ENCODE peak calls at places on chromosomes 3 and 15, in nine cellular contexts. K is H1, P is heart right ventricle, A is hepatocyte, D is body of pancreas, B is breast epithelium, Y is colonic mucosa, O is adrenal gland, N is stomach. X is an unnamed sample. For H3K4me1, the result is how much of the 10 kb centered on the place peaks cover.

GRCh38 chr3:144343777-144344176 is 372.2 kb downstream of the DIPK2A start:
- DNase-seq in A (no peak), P (no peak), B (no peak), Y (no peak), O (no peak), K (no peak), N (no peak), D (no peak), X (no peak)

GRCh38 chr3:114154321-114154821 is 24.5 kb downstream of the DRD3 start:
- DNase-seq in B (no peak), P (no peak), A (no peak), Y (no peak), K (peak), O (no peak), N (no peak), D (no peak), X (no peak)

GRCh38 chr3:172135766-172136729 is 96.7 kb downstream of the FNDC3B start:
- DNase-seq in Y (no peak), P (no peak), A (no peak), B (no peak), K (no peak), N (no peak), D (no peak), O (no peak), X (no peak)

GRCh38 chr3:51974277-51974962 is 444 bp upstream of the ABHD14A start:
- DNase-seq in O (peak), Y (peak), A (peak), B (peak), P (no peak), K (no peak), N (no peak), D (no peak), X (peak)

GRCh38 chr3:49300595-49300994 is 23.6 kb upstream of the C3orf62 start:
- DNase-seq in K (no peak), O (no peak), P (no peak), Y (no peak), A (no peak), N (no peak), D (no peak), B (no peak), X (no peak)

GRCh38 chr3:114221881-114222264 is 15.5 kb downstream of the ZNF80 start:
- DNase-seq in O (no peak), K (no peak), D (no peak), B (no peak), Y (no peak), N (no peak), P (no peak), A (no peak), X (no peak)

GRCh38 chr3:72665701-72666443 is 182.4 kb downstream of the SHQ1 start:
- DNase-seq in O (peak), N (peak), Y (peak), K (no peak), B (no peak), P (peak), A (no peak), D (peak), X (no peak)

GRCh38 chr15:33009026-33009425 is 185.5 kb downstream of the FMN1 start:
- DNase-seq in A (no peak), P (no peak), Y (no peak), B (no peak), N (no peak), K (no peak), O (no peak), D (no peak), X (no peak)

GRCh38 chr3:141050576-141050912 is 603 bp upstream of the SPSB4 start:
- DNase-seq in D (no peak), P (no peak), B (no peak), K (no peak), Y (no peak), N (no peak), O (no peak), A (no peak), X (no peak)

GRCh38 chr3:17643691-17644090 is 98.7 kb downstream of the TBC1D5 start:
- DNase-seq in O (no peak), D (no peak), P (no peak), N (no peak), K (no peak), B (no peak), Y (no peak), A (no peak), X (no peak)

GRCh38 chr15:81001180-81002003 is 669 bp downstream of the TLNRD1 start:
- DNase-seq in K (no peak), Y (peak), N (peak), P (peak), A (peak), B (peak), D (peak), O (peak), X (peak)

GRCh38 chr3:142735462-142735861 is 11.6 kb downstream of the TRPC1 start:
- DNase-seq in K (no peak), B (no peak), D (no peak), A (no peak), N (no peak), O (no peak), P (no peak), Y (no peak), X (no peak)
- TF ChIP-seq CTCF in K (no peak), B (no peak), D (no peak), A (no peak), N (no peak), O (no peak), P (no peak), Y (no peak), X (no peak)

GRCh38 chr3:14455571-14456317 is 53.3 kb downstream of the SLC6A6 start:
- DNase-seq in A (no peak), Y (no peak), O (no peak), N (peak), K (no peak), P (no peak), D (peak), B (peak), X (no peak)

GRCh38 chr3:14453841-14454630 is 51.6 kb downstream of the SLC6A6 start:
- DNase-seq in K (no peak), Y (no peak), D (no peak), P (no peak), O (no peak), B (no peak), N (peak), A (no peak), X (peak)

GRCh38 chr3:14453368-14453710 is 50.9 kb downstream of the SLC6A6 start:
- DNase-seq in N (no peak), D (no peak), O (no peak), P (no peak), Y (no peak), B (no peak), K (no peak), A (no peak), X (no peak)

GRCh38 chr3:14452676-14453367 is 50.4 kb downstream of the SLC6A6 start:
- DNase-seq in D (peak), Y (peak), A (peak), K (no peak), B (peak), N (peak), P (peak), O (peak), X (no peak)

DNA sequence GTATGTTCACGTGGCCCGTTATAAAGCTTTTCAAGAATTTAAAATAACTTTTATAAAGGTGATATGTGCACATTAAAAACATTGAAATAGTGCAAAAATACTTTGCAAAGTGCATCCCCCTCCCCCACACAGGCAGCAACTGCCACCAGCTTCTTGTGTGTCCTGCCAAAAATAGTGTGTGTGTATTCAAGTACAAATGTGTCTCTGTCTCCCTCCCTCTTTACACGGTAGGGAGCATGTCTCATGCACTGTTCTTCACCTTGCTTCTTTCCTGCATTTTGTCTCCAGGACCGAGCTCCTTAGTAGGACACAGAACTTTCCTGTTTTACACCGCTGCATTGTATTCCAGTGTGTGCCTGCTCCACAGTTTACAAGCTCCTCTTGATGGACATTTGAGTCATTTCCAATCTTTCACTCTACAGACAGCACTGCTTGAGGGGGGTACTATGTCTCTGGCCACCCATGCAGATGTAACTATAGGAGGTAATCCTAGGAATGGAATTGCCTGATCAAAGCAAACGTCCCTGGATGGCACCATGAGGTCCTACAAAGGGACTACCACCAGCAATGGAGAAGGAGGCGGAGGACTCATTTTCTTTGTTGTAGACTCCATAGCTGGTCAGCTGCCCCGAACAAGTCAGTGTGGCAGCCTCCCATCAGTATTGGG is 52.4 kb downstream of the SLC6A6 start:
- DNase-seq in A (no peak), O (no peak), P (no peak), D (no peak), N (no peak), Y (no peak), K (no peak), B (no peak), X (no peak)
- H3K4me1 ChIP-seq in A (under half), O (under half), P (under half), D (half or more), N (half or more), Y (under half), K (under half), B (under half), X (under half)

GRCh38 chr15:60183366-60183765 is 179.3 kb downstream of the FOXB1 start:
- DNase-seq in O (no peak), P (no peak), K (no peak), B (no peak), N (no peak), Y (no peak), D (no peak), A (no peak), X (no peak)

GRCh38 chr15:60184579-60184978 is 180.5 kb downstream of the FOXB1 start:
- DNase-seq in K (no peak), P (no peak), N (no peak), Y (no peak), B (no peak), A (peak), O (peak), D (no peak), X (no peak)

GRCh38 chr15:60179786-60180391 is 175.8 kb downstream of the FOXB1 start:
- DNase-seq in D (peak), P (no peak), A (peak), N (no peak), Y (peak), O (peak), B (no peak), K (no peak), X (no peak)
- TF ChIP-seq CTCF in D (peak), P (peak), A (peak), N (no peak), Y (peak), O (peak), B (peak), K (peak), X (peak)

DNA sequence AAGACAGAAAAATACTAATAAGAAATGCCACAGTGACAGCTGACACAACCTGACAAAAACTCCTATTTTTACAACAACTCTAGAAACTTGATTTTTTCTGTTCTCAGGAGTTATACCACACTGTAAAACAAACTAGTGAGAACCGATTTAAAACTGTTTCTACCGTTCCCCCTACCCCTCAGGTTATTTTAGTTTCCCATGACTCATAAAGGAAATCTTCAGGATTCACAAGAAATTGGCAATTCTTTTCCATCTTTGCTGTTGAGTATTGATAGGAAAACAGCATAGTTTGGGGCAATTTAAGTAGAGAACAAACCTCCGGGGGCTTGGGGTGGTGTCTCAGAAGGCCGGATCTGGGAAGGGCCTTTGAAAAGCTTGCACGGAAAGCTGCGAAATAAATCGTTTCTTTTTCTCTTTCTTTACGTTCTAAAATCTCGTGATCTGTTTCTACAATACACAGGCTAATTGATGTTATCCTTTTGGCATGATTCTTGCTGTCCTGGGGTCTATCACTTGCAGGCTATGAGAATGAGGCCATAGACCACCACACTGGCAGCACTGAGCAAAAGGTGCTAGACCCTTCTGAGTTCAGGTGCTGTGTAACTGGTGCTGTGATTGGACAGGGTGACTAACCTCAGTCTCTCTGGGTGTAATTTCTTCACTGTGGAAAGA is 89.3 kb downstream of the LPP start:
- DNase-seq in N (no peak), A (no peak), B (no peak), Y (no peak), P (no peak), O (no peak), K (no peak), D (no peak), X (no peak)
- H3K4me1 ChIP-seq in N (under half), A (under half), B (under half), Y (under half), P (under half), O (under half), K (under half), D (under half), X (under half)

DNA sequence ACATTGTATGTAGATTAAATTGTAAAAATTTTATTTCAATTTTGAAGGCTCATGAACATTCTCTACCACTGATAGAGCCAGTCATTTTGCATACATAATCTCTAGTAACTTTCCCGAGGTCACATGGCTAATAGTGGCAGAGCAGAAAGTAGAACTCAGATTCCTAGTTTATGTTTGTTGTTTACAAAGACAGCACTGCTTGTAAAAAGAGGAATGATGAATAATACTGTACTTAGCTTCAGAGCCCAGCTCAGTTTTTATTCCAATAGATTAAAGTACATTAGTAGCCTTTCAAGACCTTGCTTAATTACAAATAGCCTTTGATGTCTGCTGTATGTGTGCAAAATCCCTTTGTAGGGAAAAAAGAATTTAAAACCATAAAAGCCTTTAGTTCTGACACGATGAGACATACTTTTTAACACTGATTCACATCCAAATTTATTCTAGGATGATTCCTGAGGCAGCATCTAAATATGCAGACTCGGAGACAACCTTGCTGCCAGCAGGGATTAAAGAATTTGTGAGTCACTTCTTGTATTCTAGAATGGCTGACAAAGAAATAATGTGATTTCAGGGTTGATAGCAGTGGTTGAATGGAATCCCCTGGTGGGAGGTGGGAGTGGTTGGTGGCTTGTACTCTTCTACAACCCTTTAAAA is 324.2 kb upstream of the TGFBR2 start:
- DNase-seq in N (no peak), P (no peak), O (no peak), Y (no peak), K (peak), B (no peak), D (no peak), A (no peak), X (no peak)
- TF ChIP-seq CTCF in N (no peak), P (no peak), O (no peak), Y (no peak), K (no peak), B (no peak), D (no peak), A (no peak), X (no peak)

DNA sequence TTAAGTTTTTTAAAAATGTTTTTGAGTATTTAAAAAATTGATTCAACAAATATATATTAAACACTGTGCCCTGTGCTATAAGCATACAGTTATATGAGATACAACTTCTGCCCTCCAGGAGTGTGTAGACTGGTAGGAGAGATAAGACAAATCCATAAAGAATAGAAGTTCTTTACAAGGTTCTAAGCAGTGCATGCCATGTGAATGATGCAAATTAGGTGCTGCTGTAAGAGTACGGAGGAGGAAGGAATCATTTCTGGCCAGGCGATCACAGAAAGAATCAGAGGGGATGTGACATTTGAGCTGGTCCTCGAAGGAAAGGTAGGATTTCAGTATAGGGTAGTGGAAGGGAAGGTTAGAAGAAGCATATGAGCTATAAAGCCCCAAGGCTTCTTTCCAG is 14.0 kb downstream of the MAPKBP1 start:
- DNase-seq in O (no peak), D (no peak), B (no peak), P (no peak), K (no peak), N (no peak), Y (no peak), A (no peak), X (no peak)
- H3K4me1 ChIP-seq in O (under half), D (under half), B (under half), P (under half), K (under half), N (under half), Y (under half), A (under half), X (under half)

GRCh38 chr3:182259579-182259978 is 533.7 kb upstream of the ATP11B start:
- DNase-seq in P (no peak), N (peak), Y (no peak), A (no peak), O (no peak), B (no peak), D (no peak), K (no peak), X (no peak)

GRCh38 chr3:182261084-182261483 is 532.2 kb upstream of the ATP11B start:
- DNase-seq in Y (no peak), O (no peak), A (no peak), D (no peak), K (no peak), P (no peak), N (no peak), B (no peak), X (no peak)

GRCh38 chr3:182257361-182257760 is 535.9 kb upstream of the ATP11B start:
- DNase-seq in Y (no peak), D (no peak), O (no peak), A (no peak), K (no peak), N (no peak), B (no peak), P (no peak), X (no peak)

GRCh38 chr3:182255095-182255600 is 538.2 kb upstream of the ATP11B start:
- DNase-seq in P (no peak), B (no peak), D (no peak), O (no peak), K (no peak), A (no peak), N (no peak), Y (no peak), X (no peak)

DNA sequence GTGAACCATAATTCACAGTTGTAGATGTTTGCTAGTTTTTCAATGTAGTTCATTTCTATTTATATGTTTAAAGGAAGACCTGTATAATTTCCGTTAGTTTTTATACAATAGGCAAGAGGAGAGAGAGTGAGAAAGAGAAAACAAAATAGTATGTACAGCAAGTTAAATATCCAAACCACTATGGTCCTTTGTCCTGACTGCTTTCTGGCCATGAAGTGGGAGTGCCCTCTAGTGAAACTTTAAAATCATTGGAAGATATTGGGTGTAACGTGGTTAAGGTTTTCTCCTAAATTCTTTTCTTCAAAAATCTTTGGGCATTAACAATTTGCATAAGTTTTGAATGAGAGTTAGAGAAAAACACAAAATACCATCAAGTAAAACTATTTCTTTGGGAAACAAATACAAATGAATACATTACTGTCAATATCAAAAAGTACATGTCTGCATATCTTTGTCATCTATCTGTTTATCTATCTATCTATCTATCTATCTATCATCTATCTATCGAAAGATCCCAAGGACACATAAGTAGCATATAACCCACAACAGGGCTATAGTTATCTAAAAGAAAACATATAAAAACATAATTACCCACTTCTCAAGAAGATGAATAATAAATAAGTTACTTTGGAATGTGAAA is 534.6 kb upstream of the ATP11B start:
- DNase-seq in K (no peak), P (no peak), B (no peak), N (no peak), Y (no peak), A (peak), O (no peak), D (no peak), X (no peak)
- TF ChIP-seq CTCF in K (peak), P (peak), B (no peak), N (no peak), Y (peak), A (peak), O (peak), D (peak), X (peak)

DNA sequence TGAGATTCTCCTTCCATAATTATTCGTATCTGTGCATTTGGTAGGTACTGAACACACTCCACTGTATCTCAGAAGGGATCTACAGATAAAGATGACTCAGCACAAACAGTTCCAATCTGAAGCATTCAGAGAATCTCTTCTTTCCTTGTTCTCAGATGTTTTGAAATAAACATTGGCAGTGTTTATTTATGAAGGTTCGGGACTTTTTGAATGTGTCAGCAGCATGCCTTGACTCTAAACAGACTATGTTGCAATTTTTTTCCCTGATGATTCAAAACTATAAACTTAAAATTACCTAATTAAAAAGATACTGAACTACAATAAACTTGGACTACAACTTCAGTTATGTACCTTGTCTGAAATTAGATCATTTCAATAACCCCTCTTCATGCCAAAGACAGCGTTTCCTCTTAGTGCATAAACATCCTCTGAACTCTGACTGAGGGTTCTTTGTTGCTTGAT is 612.9 kb upstream of the TBL1XR1 start:
- DNase-seq in N (no peak), B (no peak), Y (no peak), D (no peak), O (no peak), A (peak), K (no peak), P (no peak), X (no peak)
- H3K4me1 ChIP-seq in N (under half), B (under half), Y (under half), D (under half), O (under half), A (under half), K (under half), P (under half), X (under half)

GRCh38 chr3:125075738-125076137 is 19.9 kb upstream of the HEG1 start:
- DNase-seq in P (no peak), B (no peak), N (no peak), Y (no peak), O (no peak), K (no peak), D (no peak), A (no peak), X (no peak)
- TF ChIP-seq CTCF in P (no peak), B (no peak), N (no peak), Y (no peak), O (no peak), K (no peak), D (no peak), A (no peak), X (no peak)

X was measured in upper lobe of right lung.